ENCODE peak calls at places on chromosomes 1 and 21, in eight cellular contexts. V, O, D, S, Q, L, A and Y are unnamed samples.

GRCh38 chr1:51851882-51852396 is 26.6 kb downstream of the NRDC start:
- DNase-seq in V (no peak), O (no peak), D (no peak), S (no peak), Q (no peak), L (no peak), A (no peak), Y (no peak)

GRCh38 chr1:33388989-33389771 is 41.7 kb downstream of the PHC2 start:
- DNase-seq in V (no peak), O (no peak), D (peak; percentile 84), S (no peak), Q (no peak), L (no peak), A (peak; percentile 85), Y (peak; percentile 36)

GRCh38 chr1:240245629-240246020 is 153.9 kb downstream of the FMN2 start:
- DNase-seq in V (no peak), O (no peak), D (peak; percentile 44), S (no peak), Q (no peak), L (no peak), A (no peak), Y (no peak)

GRCh38 chr1:67578397-67579020 is 106.5 kb upstream of the GADD45A start:
- DNase-seq in V (no peak), O (no peak), D (no peak), S (no peak), Q (peak; percentile 38), L (no peak), A (no peak), Y (no peak)

GRCh38 chr21:13827201-13827600 is 217.6 kb downstream of the POTED start:
- DNase-seq in V (no peak), O (no peak), D (no peak), S (no peak), Q (no peak), L (no peak), A (no peak), Y (no peak)

GRCh38 chr21:46068516-46069079 is 29.3 kb upstream of the COL6A2 start:
- DNase-seq in V (no peak), O (no peak), D (no peak), S (no peak), Q (no peak), L (no peak), A (no peak), Y (no peak)

GRCh38 chr1:84702143-84702542 is 11.9 kb upstream of the SSX2IP start:
- DNase-seq in V (no peak), O (no peak), D (no peak), S (no peak), Q (no peak), L (no peak), A (no peak), Y (no peak)

GRCh38 chr1:175192630-175193338 is at the start of gene KIAA0040:
- DNase-seq in V (peak; percentile 88), O (peak; percentile 88), D (no peak), S (no peak), Q (peak; percentile 88), L (no peak), A (no peak), Y (peak; percentile 10)

GRCh38 chr1:23473037-23473800 is 10.8 kb downstream of the ASAP3 start:
- DNase-seq in V (no peak), O (no peak), D (peak; percentile 68), S (no peak), Q (no peak), L (peak; percentile 57), A (peak; percentile 47), Y (no peak)

GRCh38 chr1:221336141-221336540 is 405.7 kb downstream of the DUSP10 start:
- DNase-seq in V (no peak), O (no peak), D (peak; percentile 67), S (no peak), Q (no peak), L (no peak), A (no peak), Y (peak; percentile 16)

GRCh38 chr1:3814065-3814464 is 17.8 kb upstream of the LRRC47 start:
- DNase-seq in V (no peak), O (no peak), D (no peak), S (no peak), Q (no peak), L (no peak), A (no peak), Y (no peak)

GRCh38 chr1:47993356-47993755 is 3.8 kb downstream of the TRABD2B start:
- DNase-seq in V (no peak), O (no peak), D (no peak), S (no peak), Q (no peak), L (no peak), A (no peak), Y (no peak)

GRCh38 chr1:111734426-111734825 is 4.8 kb downstream of the INKA2 start:
- DNase-seq in V (no peak), O (no peak), D (no peak), S (no peak), Q (no peak), L (no peak), A (no peak), Y (no peak)

GRCh38 chr1:67612690-67613322 is 72.2 kb upstream of the GADD45A start:
- DNase-seq in V (no peak), O (no peak), D (no peak), S (no peak), Q (no peak), L (no peak), A (no peak), Y (no peak)

GRCh38 chr1:113940365-113941244 is 11.5 kb downstream of the HIPK1 start:
- DNase-seq in V (peak; percentile 53), O (no peak), D (no peak), S (no peak), Q (no peak), L (no peak), A (peak; percentile 51), Y (no peak)

GRCh38 chr1:198936371-198937083 is 297.7 kb downstream of the PTPRC start:
- DNase-seq in V (no peak), O (no peak), D (peak; percentile 45), S (no peak), Q (no peak), L (no peak), A (peak; percentile 61), Y (peak; percentile 56)

GRCh38 chr1:211280910-211281309 is 21.7 kb downstream of the RCOR3 start:
- DNase-seq in V (no peak), O (no peak), D (no peak), S (no peak), Q (no peak), L (no peak), A (no peak), Y (no peak)

GRCh38 chr1:27569088-27569459 is 34.9 kb downstream of the AHDC1 start:
- DNase-seq in V (no peak), O (no peak), D (peak; percentile 34), S (no peak), Q (no peak), L (no peak), A (no peak), Y (no peak)

GRCh38 chr1:164619006-164619784 is 60.2 kb downstream of the PBX1 start:
- DNase-seq in V (no peak), O (no peak), D (no peak), S (no peak), Q (no peak), L (no peak), A (no peak), Y (no peak)

GRCh38 chr1:110008971-110009565 is 24.5 kb downstream of the AHCYL1 start:
- DNase-seq in V (no peak), O (no peak), D (no peak), S (no peak), Q (no peak), L (no peak), A (no peak), Y (no peak)

GRCh38 chr1:110007045-110007444 is 22.5 kb downstream of the AHCYL1 start:
- DNase-seq in V (no peak), O (no peak), D (no peak), S (no peak), Q (no peak), L (no peak), A (no peak), Y (no peak)

GRCh38 chr1:110007458-110007857 is 22.9 kb downstream of the AHCYL1 start:
- DNase-seq in V (no peak), O (no peak), D (no peak), S (no peak), Q (no peak), L (no peak), A (no peak), Y (no peak)

GRCh38 chr1:110012100-110012499 is 22.3 kb upstream of the STRIP1 start:
- DNase-seq in V (no peak), O (no peak), D (no peak), S (no peak), Q (no peak), L (no peak), A (no peak), Y (no peak)

GRCh38 chr1:110011527-110012041 is 22.8 kb upstream of the STRIP1 start:
- DNase-seq in V (no peak), O (peak; percentile 40), D (peak; percentile 76), S (no peak), Q (peak; percentile 31), L (no peak), A (peak; percentile 86), Y (peak; percentile 78)
- TF ChIP-seq CTCF in V (peak; percentile 60), O (peak; percentile 61), D (peak; percentile 64), S (peak; percentile 54), Q (peak; percentile 60), L (peak; percentile 62), A (peak; percentile 77), Y (peak; percentile 71)

GRCh38 chr1:203176744-203177460 is 1.3 kb upstream of the MYBPH start:
- DNase-seq in V (no peak), O (no peak), D (peak; percentile 50), S (no peak), Q (no peak), L (no peak), A (no peak), Y (no peak)

GRCh38 chr1:203179328-203180009 is 3.8 kb upstream of the MYBPH start:
- DNase-seq in V (no peak), O (no peak), D (no peak), S (no peak), Q (no peak), L (no peak), A (no peak), Y (no peak)

GRCh38 chr1:203178821-203179220 is 3.2 kb upstream of the MYBPH start:
- DNase-seq in V (no peak), O (no peak), D (no peak), S (no peak), Q (no peak), L (no peak), A (no peak), Y (no peak)

GRCh38 chr1:203177471-203178039 is 1.9 kb upstream of the MYBPH start:
- DNase-seq in V (peak; percentile 85), O (no peak), D (peak; percentile 70), S (no peak), Q (no peak), L (no peak), A (no peak), Y (no peak)

GRCh38 chr1:203178083-203178482 is 2.5 kb upstream of the MYBPH start:
- DNase-seq in V (no peak), O (no peak), D (peak; percentile 46), S (no peak), Q (no peak), L (no peak), A (no peak), Y (no peak)
- H3K4me3 ChIP-seq in V (no peak overlapping the region), O (no peak overlapping the region), D (no peak overlapping the region), S (no peak overlapping the region), Q (no peak overlapping the region), L (no peak overlapping the region), A (no peak overlapping the region), Y (no peak overlapping the region)

GRCh38 chr1:19336543-19336942 is 24.4 kb downstream of the SLC66A1 start:
- DNase-seq in V (no peak), O (no peak), D (peak; percentile 42), S (no peak), Q (no peak), L (no peak), A (no peak), Y (no peak)
- TF ChIP-seq CTCF in V (no peak), O (no peak), D (no peak), S (no peak), Q (no peak), L (no peak), A (no peak), Y (no peak)

GRCh38 chr1:205593532-205593931 is 38.3 kb downstream of the ELK4 start:
- DNase-seq in V (no peak), O (no peak), D (no peak), S (no peak), Q (no peak), L (no peak), A (no peak), Y (no peak)
- H3K4me3 ChIP-seq in V (no peak overlapping the region), O (no peak overlapping the region), D (no peak overlapping the region), S (no peak overlapping the region), Q (no peak overlapping the region), L (no peak overlapping the region), A (no peak overlapping the region), Y (no peak overlapping the region)